ENCODE peak calls at places on chromosomes 13 and 19, in seven cellular contexts. P is astrocyte, B is Panc1, F is foreskin keratinocyte, S is dorsolateral prefrontal cortex, C is tibial nerve, E is H9. W is an unnamed sample. For H3K27me3, the result is how much of the 10 kb centered on the place peaks cover.

GRCh38 chr13:103965506-103966243 is 899.5 kb upstream of the SLC10A2 start:
- DNase-seq in P (no peak), B (no peak), F (no peak), S (no peak), C (no peak), E (no peak), W (no peak)

GRCh38 chr19:8302734-8303133 is 5.4 kb downstream of the CD320 start:
- DNase-seq in P (no peak), B (no peak), F (no peak), S (no peak), C (peak), E (no peak), W (no peak)

GRCh38 chr13:98525852-98526512 is 50.9 kb downstream of the STK24 start:
- DNase-seq in P (no peak), B (no peak), F (no peak), S (no peak), C (no peak), E (no peak), W (no peak)

GRCh38 chr19:44909775-44910174 is 4.2 kb downstream of the APOE start:
- DNase-seq in P (no peak), B (no peak), F (no peak), S (no peak), C (no peak), E (no peak), W (no peak)

GRCh38 chr13:21060063-21060826 is 1.1 kb downstream of the LATS2 start:
- DNase-seq in P (peak), B (no peak), F (no peak), S (peak), C (no peak), E (no peak), W (no peak)

GRCh38 chr19:7830272-7830771 is 304 bp downstream of the EVI5L start:
- DNase-seq in P (no peak), B (no peak), F (no peak), S (no peak), C (no peak), E (no peak), W (no peak)

GRCh38 chr19:45440873-45441654 is 17.3 kb upstream of the ERCC1 start:
- DNase-seq in P (peak), B (no peak), F (no peak), S (no peak), C (no peak), E (peak), W (no peak)

GRCh38 chr13:107518780-107519179 is 696.6 kb downstream of the LIG4 start:
- DNase-seq in P (no peak), B (no peak), F (no peak), S (no peak), C (no peak), E (no peak), W (no peak)

GRCh38 chr13:50691682-50692263 is 151.7 kb downstream of the DLEU7 start:
- DNase-seq in P (peak), B (no peak), F (no peak), S (no peak), C (no peak), E (no peak), W (no peak)

DNA sequence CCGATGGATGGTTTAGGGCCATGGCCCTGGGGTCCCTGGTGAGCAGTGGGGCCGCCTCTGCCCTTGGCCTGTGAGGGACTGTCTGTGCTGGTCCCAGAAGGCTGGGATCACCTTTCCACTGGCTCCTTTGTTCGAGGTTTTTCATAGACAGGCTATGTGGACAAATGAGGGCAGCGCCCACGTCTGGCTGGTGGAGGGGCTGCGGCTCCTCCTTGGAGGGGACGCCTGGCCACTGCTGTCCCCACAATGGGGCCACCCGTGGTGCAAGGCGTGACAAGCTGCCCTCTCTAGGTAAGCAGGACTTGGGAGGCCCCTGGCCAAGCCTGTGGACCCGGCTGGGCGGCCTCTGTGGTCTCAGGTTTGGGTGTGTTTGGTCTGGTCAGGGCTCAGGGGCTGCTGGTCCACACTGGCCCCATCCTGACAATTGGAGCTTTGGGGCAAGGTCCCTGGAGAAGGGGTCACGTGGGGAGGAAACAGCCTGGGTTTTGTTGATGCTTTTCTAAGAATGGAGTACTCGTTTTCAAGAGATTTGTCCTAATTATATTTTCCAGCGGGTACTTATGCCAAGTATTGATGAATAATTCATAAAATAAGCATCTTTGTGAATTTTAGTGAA is 33.3 kb downstream of the MCF2L start:
- DNase-seq in P (no peak), B (no peak), F (no peak), S (no peak), C (no peak), E (peak), W (no peak)
- TF ChIP-seq CTCF in P (no peak), B (no peak), F (peak), S (peak), C (no peak), E (peak), W (peak)

GRCh38 chr19:43524922-43525835 is 1.8 kb downstream of the ETHE1 start:
- DNase-seq in P (peak), B (no peak), F (peak), S (peak), C (peak), E (peak), W (no peak)
- H3K27ac ChIP-seq in P (no peak), B (peak), F (peak), S (peak), C (peak), E (no peak), W (peak)

DNA sequence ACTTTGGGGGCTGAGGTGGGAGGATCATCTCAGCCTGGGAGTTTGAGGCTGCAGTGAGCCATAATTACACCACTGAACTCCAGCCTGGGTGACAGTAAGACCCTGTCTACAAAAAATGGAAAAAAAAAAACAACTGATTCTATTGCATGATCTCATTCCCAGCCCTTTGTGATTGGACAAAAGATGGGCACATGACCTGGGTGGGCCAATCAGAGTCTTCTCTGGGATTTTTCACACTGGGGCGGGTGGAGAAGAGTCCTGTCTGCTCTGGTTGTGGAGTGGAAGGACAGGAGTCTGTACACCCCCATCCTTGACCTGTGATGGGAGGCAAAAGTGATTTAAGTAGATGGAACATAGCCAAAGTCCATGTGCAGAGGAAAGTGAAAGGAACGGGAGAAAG is 170.5 kb downstream of the UQCRFS1 start:
- DNase-seq in P (no peak), B (no peak), F (no peak), S (no peak), C (no peak), E (no peak), W (no peak)
- H3K27me3 ChIP-seq in P (under half), B (under half), F (under half), S (under half), C (under half), E (under half), W (under half)

GRCh38 chr13:44438234-44438579 is 64.6 kb downstream of the SERP2 start:
- DNase-seq in P (no peak), B (no peak), F (no peak), S (no peak), C (no peak), E (no peak), W (no peak)

GRCh38 chr13:44435142-44435982 is 61.7 kb downstream of the SERP2 start:
- DNase-seq in P (peak), B (peak), F (peak), S (peak), C (peak), E (peak), W (peak)

GRCh38 chr13:44439615-44440014 is 66.0 kb downstream of the SERP2 start:
- DNase-seq in P (no peak), B (no peak), F (no peak), S (no peak), C (no peak), E (no peak), W (no peak)

GRCh38 chr13:44436589-44437337 is 63.1 kb downstream of the SERP2 start:
- DNase-seq in P (peak), B (peak), F (peak), S (peak), C (peak), E (peak), W (peak)

DNA sequence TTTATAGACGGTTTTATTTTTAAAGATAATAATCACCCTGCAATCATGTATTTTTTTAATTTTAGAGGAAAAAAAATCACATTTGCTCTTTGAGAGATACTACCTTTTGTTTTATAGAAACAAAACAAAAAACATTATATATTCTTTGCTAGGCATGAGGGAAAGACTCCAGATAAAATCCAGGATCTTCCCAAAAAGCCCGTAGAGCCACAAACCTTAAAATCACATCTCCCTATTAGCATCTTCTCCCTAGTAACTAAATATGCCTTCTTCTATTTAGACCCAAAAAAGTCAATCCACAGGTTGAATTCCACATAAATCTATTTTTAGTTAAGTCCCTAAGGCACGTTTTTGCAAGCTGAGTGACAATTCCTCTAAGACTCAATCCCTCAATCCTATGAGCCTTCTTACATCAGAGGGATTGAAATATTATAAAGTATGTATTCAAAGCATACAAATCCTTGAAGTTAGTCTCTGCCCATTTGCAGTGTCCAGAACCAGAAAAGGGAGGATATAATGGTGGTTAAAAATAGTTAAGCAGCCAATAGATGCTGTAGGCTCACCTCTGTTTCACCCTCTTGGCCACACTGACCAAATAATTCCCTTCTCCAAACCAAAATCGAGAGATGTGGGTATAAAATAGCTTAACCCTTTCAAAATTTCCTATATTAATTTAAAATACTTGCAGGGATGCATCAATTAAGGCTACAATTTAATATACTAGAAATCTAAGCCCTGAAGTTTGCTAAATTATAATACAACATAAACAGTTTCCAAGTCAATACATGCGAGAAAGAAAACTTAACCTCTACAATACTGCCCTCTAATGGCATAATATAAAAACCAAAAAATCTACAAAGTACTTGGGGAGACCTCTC is 64.0 kb downstream of the SERP2 start:
- DNase-seq in P (peak), B (no peak), F (no peak), S (no peak), C (no peak), E (no peak), W (no peak)
- TF ChIP-seq CTCF in P (peak), B (peak), F (peak), S (peak), C (peak), E (peak), W (peak)

GRCh38 chr19:35108730-35109129 is 6.9 kb upstream of the FXYD3 start:
- DNase-seq in P (no peak), B (no peak), F (no peak), S (no peak), C (no peak), E (no peak), W (no peak)

GRCh38 chr19:35106898-35107540 is 8.6 kb upstream of the FXYD3 start:
- DNase-seq in P (no peak), B (no peak), F (no peak), S (no peak), C (no peak), E (no peak), W (no peak)

GRCh38 chr19:35105411-35106290 is 10.0 kb upstream of the FXYD3 start:
- DNase-seq in P (no peak), B (no peak), F (no peak), S (no peak), C (no peak), E (no peak), W (no peak)

GRCh38 chr19:35106291-35106583 is 9.4 kb upstream of the FXYD3 start:
- DNase-seq in P (no peak), B (no peak), F (no peak), S (no peak), C (no peak), E (no peak), W (no peak)

DNA sequence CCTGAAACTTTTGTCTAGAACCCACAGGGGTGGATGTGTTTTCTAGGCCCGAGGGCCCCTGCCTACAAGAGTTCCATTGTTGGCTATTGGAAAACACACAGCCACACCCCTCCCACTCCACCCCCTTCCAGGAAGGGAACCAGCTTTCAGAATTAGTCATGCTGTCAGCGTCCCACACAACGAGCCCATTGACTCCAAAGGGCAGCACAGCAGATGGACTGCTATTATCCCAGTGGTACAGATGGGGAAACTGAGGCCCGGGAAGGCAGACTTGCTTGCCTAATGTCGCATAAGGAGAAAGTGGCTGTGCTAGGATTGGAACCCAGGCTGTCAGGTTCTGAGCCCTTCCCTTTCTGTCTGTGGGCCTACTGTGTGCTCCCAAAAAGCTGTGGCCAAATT is 8.1 kb upstream of the FXYD3 start:
- DNase-seq in P (peak), B (no peak), F (peak), S (no peak), C (peak), E (no peak), W (no peak)
- H3K27ac ChIP-seq in P (no peak), B (no peak), F (peak), S (peak), C (peak), E (no peak), W (no peak)

GRCh38 chr19:56689198-56689597 is 17.6 kb upstream of the ZNF835 start:
- DNase-seq in P (no peak), B (no peak), F (no peak), S (no peak), C (no peak), E (no peak), W (no peak)

GRCh38 chr19:56692496-56692895 is 20.9 kb upstream of the ZNF835 start:
- DNase-seq in P (no peak), B (no peak), F (no peak), S (peak), C (no peak), E (no peak), W (no peak)

GRCh38 chr19:56687036-56687435 is 15.5 kb upstream of the ZNF835 start:
- DNase-seq in P (no peak), B (no peak), F (no peak), S (no peak), C (no peak), E (no peak), W (no peak)

DNA sequence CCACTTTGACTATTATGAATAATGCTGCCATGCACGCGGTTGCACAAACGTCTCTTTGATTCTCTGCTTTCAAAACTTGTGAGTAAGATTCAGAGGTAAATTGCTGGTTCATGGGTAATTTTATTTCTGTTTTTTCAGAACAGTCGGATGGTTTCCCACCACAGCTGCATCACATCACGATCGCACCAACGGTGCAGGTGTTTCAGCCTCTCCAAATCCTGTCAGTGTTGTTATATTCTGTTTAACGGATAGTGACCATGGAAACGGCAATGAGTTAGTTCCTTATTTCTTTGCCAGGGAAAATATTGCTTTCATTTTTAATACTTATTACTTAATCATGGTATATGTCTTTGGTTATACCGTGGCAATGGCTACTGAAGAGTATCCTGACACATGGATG is 19.1 kb upstream of the ZNF835 start:
- DNase-seq in P (no peak), B (no peak), F (no peak), S (no peak), C (no peak), E (no peak), W (no peak)
- H3K27me3 ChIP-seq in P (under half), B (under half), F (under half), S (under half), C (under half), E (under half), W (under half)

GRCh38 chr13:41605319-41606285 is 148.3 kb downstream of the RGCC start:
- DNase-seq in P (no peak), B (no peak), F (no peak), S (no peak), C (no peak), E (no peak), W (no peak)
- TF ChIP-seq CTCF in P (no peak), B (no peak), F (no peak), S (no peak), C (no peak), E (peak), W (peak)